ENCODE peak calls at places on chromosomes 6 and 20, in four cellular contexts. H is ascending aorta, P is PC-9, C is left lung. L is an unnamed sample.

GRCh38 chr20:12966468-12967085 is 42.2 kb upstream of the SPTLC3 start:
- DNase-seq in P (no peak), C (no peak), H (no peak), L (no peak)

GRCh38 chr6:31352497-31353368 is 4.2 kb downstream of the HLA-B start:
- DNase-seq in P (no peak), H (no peak), C (no peak), L (no peak)

GRCh38 chr6:11804706-11805105 is 26.1 kb upstream of the ADTRP start:
- DNase-seq in H (no peak), P (no peak), C (no peak), L (no peak)

GRCh38 chr20:39897058-39897457 is 792.0 kb downstream of the MAFB start:
- DNase-seq in P (no peak), C (no peak), H (no peak), L (no peak)

GRCh38 chr20:37529214-37529967 is 1.7 kb upstream of the BLCAP start:
- DNase-seq in C (no peak), H (no peak), P (no peak), L (no peak)

GRCh38 chr6:1606533-1607235 is 3.0 kb upstream of the FOXC1 start:
- DNase-seq in P (no peak), H (peak; percentile 57), C (no peak), L (peak; percentile 26)

GRCh38 chr6:169784941-169785340 is 33.5 kb downstream of the ERMARD start:
- DNase-seq in H (no peak), P (no peak), C (no peak), L (no peak)

GRCh38 chr20:62774762-62775161 is 21.5 kb upstream of the MRGBP start:
- DNase-seq in P (no peak), H (no peak), C (peak; percentile 85), L (no peak)

GRCh38 chr6:160930547-160931377 is 60.8 kb upstream of the MAP3K4 start:
- DNase-seq in H (peak; percentile 10), C (peak; percentile 91), P (no peak), L (peak; percentile 88)

GRCh38 chr20:64072664-64073063 is 6.7 kb downstream of the RGS19 start:
- DNase-seq in H (no peak), C (peak; percentile 69), P (no peak), L (no peak)

GRCh38 chr20:62536731-62537401 is 61.1 kb upstream of the GATA5 start:
- DNase-seq in P (no peak), H (no peak), C (no peak), L (no peak)

GRCh38 chr20:61529354-61529753 is 277.3 kb downstream of the CDH4 start:
- DNase-seq in H (no peak), P (no peak), C (no peak), L (no peak)

GRCh38 chr6:160931378-160932343 is 59.9 kb upstream of the MAP3K4 start:
- DNase-seq in P (no peak), H (no peak), C (no peak), L (no peak)

GRCh38 chr20:32113861-32114260 is 4.3 kb downstream of the TM9SF4 start:
- DNase-seq in H (no peak), C (no peak), P (no peak), L (no peak)

GRCh38 chr20:61385731-61386130 is 133.7 kb downstream of the CDH4 start:
- DNase-seq in C (no peak), H (no peak), P (no peak), L (no peak)

DNA sequence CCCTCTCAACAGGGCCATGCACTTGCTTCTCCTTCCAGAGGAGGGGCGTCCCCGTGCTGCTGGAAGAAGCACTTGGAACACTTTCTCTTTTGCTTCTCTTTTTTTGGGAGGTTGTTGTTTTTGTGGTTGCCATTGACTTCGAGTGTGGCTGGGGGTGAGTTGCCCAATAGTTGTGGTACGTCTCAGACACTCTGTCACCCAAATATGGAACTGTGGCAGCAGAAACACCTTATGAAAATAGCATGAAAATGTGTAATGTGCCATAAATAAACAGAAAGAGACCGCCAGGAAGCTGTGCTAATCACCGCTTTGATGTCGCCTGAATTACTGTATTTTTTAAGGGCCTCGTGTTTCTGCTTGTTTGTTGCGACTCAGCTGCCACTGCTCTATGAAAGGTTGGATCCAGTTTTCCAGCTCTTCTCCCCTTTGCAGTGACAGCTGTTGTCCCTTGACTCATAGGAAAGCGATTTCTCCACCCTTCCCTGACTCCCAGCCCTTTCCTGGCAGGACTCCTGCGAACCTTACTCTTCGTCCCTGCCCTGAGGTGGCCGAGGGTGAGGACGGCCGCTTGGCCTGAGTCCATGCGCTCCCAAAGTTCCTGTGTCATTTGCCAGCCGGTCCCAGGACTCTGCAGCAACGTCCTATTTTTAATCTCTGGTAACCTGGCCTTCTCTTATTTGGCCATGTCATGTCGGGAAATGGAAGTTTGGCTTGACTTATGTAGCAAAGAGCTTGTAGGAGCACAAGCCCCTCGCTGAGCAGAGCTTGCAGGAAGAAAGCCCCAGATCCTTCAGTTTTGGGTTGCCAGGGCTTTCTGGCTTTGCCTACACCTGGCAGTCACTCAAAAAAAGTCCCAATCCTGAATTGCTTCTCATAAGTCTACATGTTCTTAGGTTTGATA is 694.6 kb downstream of the QKI start:
- DNase-seq in C (no peak), P (no peak), H (no peak), L (no peak)
- H3K4me3 ChIP-seq in C (no peak overlapping the region), P (no peak overlapping the region), H (peak overlapping the region; percentile 26), L (no peak overlapping the region)

GRCh38 chr20:48335421-48336090 is 492.2 kb downstream of the PREX1 start:
- DNase-seq in P (no peak), H (no peak), C (no peak), L (peak; percentile 81)
- H3K4me1 ChIP-seq in P (peaks cover 40% of the 10 kb centered on the region), H (no peaks in the 10 kb centered on the region), C (no peaks in the 10 kb centered on the region), L (peaks cover 35% of the 10 kb centered on the region)

DNA sequence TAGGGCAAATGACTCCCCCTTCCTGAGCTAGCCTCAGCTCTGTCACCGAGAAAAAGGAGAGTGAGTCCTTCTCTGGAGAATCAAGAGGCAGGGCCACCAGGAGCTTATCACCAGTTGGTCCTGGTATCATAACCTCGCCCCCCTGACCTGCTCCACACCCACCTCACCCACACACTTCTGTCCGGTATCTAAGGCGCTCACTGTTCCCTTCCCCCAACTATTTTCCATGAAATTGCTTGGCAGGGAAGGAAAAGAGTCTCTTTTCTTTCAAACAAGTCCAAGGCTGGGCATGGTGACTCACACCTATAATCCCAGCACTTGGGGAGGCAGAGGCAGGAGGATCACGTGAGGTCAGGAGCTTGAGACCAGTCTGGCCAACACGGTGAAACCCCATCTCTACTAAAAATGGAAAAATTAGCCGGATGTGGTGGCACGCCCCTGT is 77.6 kb downstream of the ZMYND8 start:
- DNase-seq in P (no peak), H (no peak), C (no peak), L (no peak)
- H3K36me3 ChIP-seq in P (peaks cover 62% of the 10 kb centered on the region), H (peaks cover 40% of the 10 kb centered on the region), C (no peaks in the 10 kb centered on the region), L (peaks cover 74% of the 10 kb centered on the region)

GRCh38 chr6:133240511-133241087 is 558 bp upstream of the EYA4 start:
- DNase-seq in H (no peak), P (no peak), C (peak; percentile 65), L (peak; percentile 76)
- H3K4me3 ChIP-seq in H (peak overlapping the region; percentile 37), P (peak overlapping the region; percentile 69), C (peak overlapping the region; percentile 32), L (peak overlapping the region; percentile 55)

GRCh38 chr6:38400101-38400500 is 239.6 kb downstream of the BTBD9 start:
- DNase-seq in C (no peak), H (no peak), P (no peak), L (no peak)

GRCh38 chr6:38404355-38404754 is 235.4 kb downstream of the BTBD9 start:
- DNase-seq in C (no peak), P (no peak), H (no peak), L (no peak)

GRCh38 chr6:38400764-38401163 is 239.0 kb downstream of the BTBD9 start:
- DNase-seq in P (peak; percentile 57), C (no peak), H (no peak), L (no peak)

DNA sequence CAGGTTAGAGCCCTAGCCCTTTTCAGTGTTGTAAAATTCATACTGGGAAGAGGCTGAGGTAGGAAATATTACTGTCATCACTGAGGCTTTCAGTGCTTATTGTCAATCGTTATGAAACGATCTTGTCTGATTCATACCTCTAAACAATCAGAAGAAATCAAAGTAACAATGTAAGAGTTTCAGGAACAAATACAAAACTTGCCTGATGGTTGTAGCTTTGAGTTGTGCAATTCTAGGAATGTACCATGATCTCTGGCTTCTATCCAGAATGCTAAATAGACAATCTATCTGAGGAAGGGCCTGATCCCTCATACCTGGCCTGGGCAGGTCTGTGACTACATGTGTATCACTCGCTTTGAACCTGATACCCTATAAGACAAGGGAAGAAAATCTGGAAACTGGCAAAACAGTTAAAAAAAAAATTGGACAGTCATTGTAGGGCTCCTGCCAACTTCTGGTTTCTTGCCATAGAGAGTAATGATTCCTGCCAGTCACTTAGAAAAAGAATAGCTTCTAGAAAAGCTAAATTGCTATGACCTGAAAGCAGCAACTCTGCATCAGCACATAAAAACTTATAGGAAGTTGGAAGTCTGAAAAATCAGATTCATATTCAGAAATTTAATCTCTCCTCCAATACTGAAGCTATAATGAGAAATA is 234.7 kb downstream of the BTBD9 start:
- DNase-seq in P (peak; percentile 91), H (no peak), C (no peak), L (no peak)
- H3K4me1 ChIP-seq in P (peaks cover 36% of the 10 kb centered on the region), H (no peaks in the 10 kb centered on the region), C (no peaks in the 10 kb centered on the region), L (peaks cover 16% of the 10 kb centered on the region)

GRCh38 chr20:3925899-3926638 is 36.9 kb downstream of the PANK2 start:
- DNase-seq in C (no peak), P (no peak), H (no peak), L (no peak)
- H3K36me3 ChIP-seq in C (no peaks in the 10 kb centered on the region), P (peaks cover 10% of the 10 kb centered on the region), H (peaks cover 32% of the 10 kb centered on the region), L (peaks cover 43% of the 10 kb centered on the region)

GRCh38 chr6:33335916-33336315 is 18.4 kb upstream of the ZBTB22 start:
- DNase-seq in H (no peak), C (no peak), P (no peak), L (no peak)
- H3K4me3 ChIP-seq in H (no peak overlapping the region), C (no peak overlapping the region), P (no peak overlapping the region), L (no peak overlapping the region)